ENCODE peak calls at places on chromosomes 5 and 9, in five cellular contexts. T is H1, Y is NT2/D1, N is HepG2, G is GM12878. X is an unnamed sample.

GRCh38 chr9:25850803-25851202 is 172.6 kb upstream of the TUSC1 start:
- DNase-seq in Y (no peak), T (no peak), N (no peak), G (no peak), X (no peak)

GRCh38 chr9:121156263-121156731 is 45.4 kb downstream of the RAB14 start:
- DNase-seq in Y (no peak), G (peak), T (no peak), N (no peak), X (no peak)

GRCh38 chr9:116099821-116100220 is 53.8 kb upstream of the PAPPA start:
- DNase-seq in T (no peak), Y (no peak), N (no peak), G (no peak), X (no peak)

GRCh38 chr9:124342946-124343485 is 72.2 kb downstream of the PSMB7 start:
- DNase-seq in G (no peak), Y (no peak), T (no peak), N (no peak), X (no peak)

GRCh38 chr9:126788046-126788445 is 16.8 kb upstream of the ZBTB43 start:
- DNase-seq in N (no peak), Y (no peak), T (no peak), G (no peak), X (no peak)

GRCh38 chr9:127199001-127199791 is 65.4 kb upstream of the GARNL3 start:
- DNase-seq in G (peak), N (peak), Y (peak), T (peak), X (peak)

GRCh38 chr5:9209846-9210547 is 335.9 kb downstream of the SEMA5A start:
- DNase-seq in T (no peak), Y (no peak), G (no peak), N (no peak), X (no peak)

GRCh38 chr9:89109666-89110065 is 69.0 kb downstream of the SHC3 start:
- DNase-seq in Y (no peak), G (no peak), N (no peak), T (no peak), X (no peak)

GRCh38 chr5:61525573-61526142 is 193.6 kb downstream of the ZSWIM6 start:
- DNase-seq in Y (no peak), G (no peak), T (no peak), N (no peak), X (no peak)

GRCh38 chr5:173505634-173506033 is 110.8 kb downstream of the BOD1 start:
- DNase-seq in G (no peak), N (no peak), T (no peak), Y (no peak), X (no peak)

GRCh38 chr9:110835404-110835803 is 166.8 kb downstream of the MUSK start:
- DNase-seq in Y (no peak), N (peak), T (no peak), G (no peak), X (no peak)

GRCh38 chr5:116032094-116032517 is at the start of gene ARL14EPL:
- DNase-seq in G (no peak), Y (peak), T (no peak), N (peak), X (peak)

GRCh38 chr5:67897980-67898379 is 317.6 kb upstream of the PIK3R1 start:
- DNase-seq in Y (no peak), T (no peak), G (no peak), N (no peak), X (no peak)

GRCh38 chr9:96241391-96241809 is 60.6 kb downstream of the HSD17B3 start:
- DNase-seq in Y (no peak), G (peak), T (no peak), N (no peak), X (no peak)

GRCh38 chr5:171464829-171465228 is 45.4 kb downstream of the FGF18 start:
- DNase-seq in Y (no peak), T (no peak), G (no peak), N (no peak), X (no peak)

GRCh38 chr9:85142461-85143401 is 473.2 kb downstream of the NTRK2 start:
- DNase-seq in T (no peak), Y (no peak), N (peak), G (peak), X (peak)

GRCh38 chr5:68088302-68088701 is 127.3 kb upstream of the PIK3R1 start:
- DNase-seq in N (no peak), T (no peak), G (no peak), Y (no peak), X (no peak)

GRCh38 chr9:22308177-22308576 is 138.4 kb upstream of the DMRTA1 start:
- DNase-seq in N (no peak), T (no peak), Y (no peak), G (no peak), X (no peak)

GRCh38 chr9:79565245-79565644 is 6.5 kb upstream of the TLE4 start:
- DNase-seq in Y (no peak), G (peak), N (no peak), T (no peak), X (no peak)

GRCh38 chr9:82010711-82011110 is 22.1 kb downstream of the SPATA31D1 start:
- DNase-seq in Y (no peak), G (no peak), N (no peak), T (no peak), X (no peak)

GRCh38 chr9:137300607-137301085 is 1.4 kb downstream of the NRARP start:
- DNase-seq in T (peak), Y (no peak), N (no peak), G (no peak), X (peak)

GRCh38 chr9:125442471-125442870 is 180.8 kb downstream of the GAPVD1 start:
- DNase-seq in N (no peak), G (no peak), T (no peak), Y (no peak), X (no peak)
- TF ChIP-seq SUZ12 in N (no peak), G (no peak), T (no peak), Y (no peak), X (no peak)

GRCh38 chr5:169580964-169581363 is 2.6 kb upstream of the SPDL1 start:
- DNase-seq in Y (no peak), N (no peak), G (no peak), T (no peak), X (no peak)

GRCh38 chr5:169583424-169584215 is at the start of gene SPDL1:
- DNase-seq in G (peak), N (peak), T (peak), Y (peak), X (peak)

GRCh38 chr5:169583101-169583423 is 511 bp upstream of the SPDL1 start:
- DNase-seq in N (peak), Y (no peak), G (no peak), T (no peak), X (no peak)

GRCh38 chr5:169584998-169585451 is 1.5 kb downstream of the SPDL1 start:
- DNase-seq in N (no peak), Y (no peak), G (no peak), T (no peak), X (no peak)

GRCh38 chr5:169581580-169582227 is 1.9 kb upstream of the SPDL1 start:
- DNase-seq in Y (no peak), G (no peak), T (peak), N (peak), X (peak)
- TF ChIP-seq SUZ12 in Y (no peak), G (no peak), T (no peak), N (no peak), X (no peak)

GRCh38 chr5:147935032-147935431 is 28.7 kb upstream of the C5orf46 start:
- DNase-seq in G (no peak), N (peak), Y (no peak), T (no peak), X (peak)
- TF ChIP-seq SUZ12 in G (no peak), N (no peak), Y (no peak), T (no peak), X (no peak)

GRCh38 chr9:14212116-14212515 is 101.8 kb downstream of the NFIB start:
- DNase-seq in Y (no peak), G (no peak), N (no peak), T (no peak), X (no peak)
- TF ChIP-seq SUZ12 in Y (no peak), G (no peak), N (no peak), T (no peak), X (no peak)

GRCh38 chr9:129886226-129887174 is 51.2 kb downstream of the USP20 start:
- DNase-seq in G (peak), N (no peak), T (no peak), Y (no peak), X (no peak)
- TF ChIP-seq SUZ12 in G (no peak), N (no peak), T (no peak), Y (no peak), X (no peak)